ENCODE peak calls at places on chromosomes 5 and 9, in five cellular contexts. V is NCI-H1417; L is T-helper 1 cell; X is AG09309; G is CD8-positive, alpha-beta memory T cell. B is an unnamed sample.

GRCh38 chr5:77640577-77641396 is 2.3 kb upstream of the OTP start:
- DNase-seq in V (peak), L (no peak), X (no peak), G (no peak), B (no peak)

GRCh38 chr9:131449276-131449675 is 53.4 kb upstream of the POMT1 start:
- DNase-seq in V (no peak), L (no peak), X (no peak), G (no peak), B (no peak)

GRCh38 chr5:93583799-93584530 is 943 bp downstream of the NR2F1 start:
- DNase-seq in V (peak), L (no peak), X (no peak), G (peak), B (no peak)

GRCh38 chr5:148998174-148998797 is 64.6 kb downstream of the SH3TC2 start:
- DNase-seq in V (peak), L (no peak), X (no peak), G (peak), B (no peak)

GRCh38 chr5:72209515-72210115 is 102.3 kb downstream of the MAP1B start:
- DNase-seq in V (peak), L (no peak), X (no peak), G (no peak), B (no peak)

GRCh38 chr9:130159057-130159456 is 13.1 kb upstream of the NCS1 start:
- DNase-seq in V (no peak), L (no peak), X (no peak), G (no peak), B (no peak)

GRCh38 chr9:37914701-37915358 is 10.9 kb upstream of the SLC25A51 start:
- DNase-seq in V (no peak), L (no peak), X (no peak), G (no peak), B (no peak)

GRCh38 chr5:170104710-170105109 is 987 bp upstream of the FOXI1 start:
- DNase-seq in V (no peak), L (no peak), X (no peak), G (no peak), B (no peak)

GRCh38 chr5:113340537-113340936 is 94.3 kb downstream of the TSSK1B start:
- DNase-seq in V (no peak), L (no peak), X (no peak), G (no peak), B (no peak)

GRCh38 chr5:93602261-93603149 is 19.5 kb downstream of the NR2F1 start:
- DNase-seq in V (peak), L (no peak), X (no peak), G (no peak), B (no peak)

GRCh38 chr9:78644359-78644758 is 347.4 kb downstream of the PSAT1 start:
- DNase-seq in V (no peak), L (no peak), X (no peak), G (no peak), B (no peak)

GRCh38 chr5:142211918-142212317 is 103.3 kb downstream of the NDFIP1 start:
- DNase-seq in V (no peak), L (no peak), X (no peak), G (no peak), B (no peak)

GRCh38 chr9:136527721-136528710 is 17.8 kb downstream of the NOTCH1 start:
- DNase-seq in V (peak), L (no peak), X (no peak), G (no peak), B (no peak)

GRCh38 chr9:87395804-87396458 is 101.7 kb upstream of the DAPK1 start:
- DNase-seq in V (peak), L (no peak), X (no peak), G (no peak), B (no peak)

B was measured in effector CD4-positive, alpha-beta T cell.